ENCODE peak calls at places on chromosome 21, in ten cellular contexts. H, B, K, X, W, U, O, Z, D and M are unnamed samples.

GRCh38 chr21:44353200-44353970 is at the start of gene TRPM2:
- DNase-seq in X (peak), O (peak), H (no peak), W (no peak), D (no peak), Z (no peak), K (no peak), U (no peak), B (no peak), M (no peak)

GRCh38 chr21:42622284-42622683 is 31.1 kb upstream of the PDE9A start:
- DNase-seq in X (no peak), K (no peak), O (no peak), B (no peak), W (no peak), H (no peak), D (no peak), U (no peak), Z (no peak), M (no peak)

GRCh38 chr21:25573409-25574206 is 33.7 kb downstream of the MRPL39 start:
- DNase-seq in Z (peak), K (peak), X (no peak), W (no peak), U (peak), B (no peak), O (no peak), H (no peak), D (no peak), M (no peak)

GRCh38 chr21:31173881-31174555 is 135.7 kb upstream of the KRTAP19-8 start:
- DNase-seq in D (no peak), K (no peak), U (no peak), X (peak), Z (no peak), H (no peak), O (peak), W (no peak), B (no peak), M (peak)

GRCh38 chr21:33266050-33266783 is at the start of gene IL10RB:
- DNase-seq in K (peak), B (peak), W (peak), O (peak), Z (peak), X (peak), U (peak), H (peak), D (peak), M (peak)

GRCh38 chr21:33261635-33262034 is 4.5 kb upstream of the IL10RB start:
- DNase-seq in W (no peak), Z (peak), B (no peak), U (no peak), D (no peak), X (peak), H (no peak), K (no peak), O (no peak), M (peak)

GRCh38 chr21:23471877-23472276 is 2135.4 kb downstream of the MRPL39 start:
- DNase-seq in U (no peak), D (no peak), H (no peak), K (no peak), W (no peak), O (no peak), X (no peak), Z (no peak), B (no peak), M (no peak)

GRCh38 chr21:42887321-42887720 is 5.8 kb upstream of the NDUFV3 start:
- DNase-seq in W (no peak), K (no peak), D (no peak), O (no peak), B (no peak), X (peak), Z (no peak), H (no peak), U (no peak), M (no peak)

GRCh38 chr21:43921602-43921978 is 56.6 kb downstream of the AGPAT3 start:
- DNase-seq in K (no peak), Z (no peak), B (no peak), W (no peak), D (no peak), O (no peak), U (no peak), H (no peak), X (no peak), M (no peak)

GRCh38 chr21:43855955-43856354 is 9.1 kb upstream of the AGPAT3 start:
- DNase-seq in O (no peak), X (no peak), W (no peak), U (no peak), Z (no peak), D (no peak), B (no peak), H (no peak), K (no peak), M (no peak)

GRCh38 chr21:25292396-25292795 is 314.9 kb downstream of the MRPL39 start:
- DNase-seq in Z (no peak), K (no peak), U (no peak), W (no peak), O (no peak), H (no peak), D (no peak), B (no peak), X (no peak), M (no peak)

GRCh38 chr21:43754948-43755781 is 20.9 kb downstream of the CSTB start:
- DNase-seq in U (no peak), D (no peak), O (peak), X (no peak), Z (no peak), K (no peak), B (no peak), H (no peak), W (peak), M (no peak)

GRCh38 chr21:43654806-43655489 is 4.3 kb downstream of the HSF2BP start:
- DNase-seq in H (no peak), D (peak), O (no peak), U (peak), W (no peak), X (no peak), K (no peak), Z (peak), B (no peak), M (no peak)

GRCh38 chr21:26093094-26093493 is 77.5 kb downstream of the APP start:
- DNase-seq in K (peak), B (no peak), X (no peak), H (no peak), O (no peak), U (peak), W (no peak), D (no peak), Z (peak), M (no peak)

DNA sequence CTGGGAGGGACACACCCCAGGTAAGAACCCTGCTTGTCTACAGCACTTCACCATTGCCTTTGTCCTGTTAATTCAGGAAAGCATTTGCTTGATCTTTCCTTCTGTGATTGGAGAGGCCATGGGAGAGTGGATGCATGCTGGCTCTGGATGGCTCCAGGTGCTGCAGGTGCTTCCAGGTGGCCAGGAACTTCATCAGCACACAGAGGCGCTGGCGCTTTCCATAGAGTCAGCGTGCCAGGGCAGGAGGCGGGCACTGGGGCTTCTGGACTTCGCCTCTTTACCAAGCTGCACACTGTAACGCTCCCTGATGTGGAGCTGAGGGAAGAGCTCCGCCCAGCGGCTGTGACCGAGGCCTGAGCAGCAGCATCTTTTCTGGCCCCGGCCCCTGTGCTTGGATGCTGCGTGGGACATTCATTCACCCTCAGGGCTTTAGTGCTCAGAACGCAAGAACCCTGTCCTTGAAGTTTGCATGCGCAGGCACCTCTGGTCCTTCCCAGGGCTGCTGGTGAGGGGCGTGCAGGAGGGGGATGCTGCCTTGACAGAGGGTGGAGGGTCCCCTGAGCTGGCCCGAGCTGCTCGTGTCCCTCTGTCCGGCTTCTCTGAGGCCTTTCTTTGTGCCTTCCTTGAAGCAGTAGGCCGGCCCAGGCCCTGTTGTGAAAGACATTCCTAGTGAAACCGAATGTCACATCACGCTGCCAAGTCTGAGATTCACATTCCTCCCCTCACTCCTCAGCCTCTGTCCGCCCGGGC is 1.6 kb upstream of the MX2 start:
- DNase-seq in U (no peak), Z (peak), O (peak), W (peak), H (no peak), X (no peak), D (peak), K (no peak), B (no peak), M (peak)
- TF ChIP-seq CTCF in U (no peak), Z (no peak), O (no peak), W (no peak), H (peak), X (no peak), D (no peak), K (no peak), B (peak), M (no peak)

GRCh38 chr21:29298348-29299045 is at the start of gene BACH1:
- DNase-seq in Z (peak), B (peak), O (peak), W (peak), K (peak), H (peak), D (peak), X (peak), U (peak), M (peak)
- TF ChIP-seq CTCF in Z (peak), B (peak), O (no peak), W (no peak), K (peak), H (peak), D (peak), X (peak), U (peak), M (peak)

GRCh38 chr21:37073417-37074194 is 552 bp downstream of the TTC3 start:
- DNase-seq in W (peak), O (peak), H (peak), D (no peak), B (peak), X (peak), K (peak), U (peak), Z (peak), M (peak)

GRCh38 chr21:37074195-37074510 is 1.1 kb downstream of the TTC3 start:
- DNase-seq in X (no peak), K (peak), W (no peak), B (no peak), D (no peak), U (peak), O (no peak), H (peak), Z (no peak), M (no peak)

GRCh38 chr21:37076087-37076486 is 3.0 kb downstream of the TTC3 start:
- DNase-seq in Z (no peak), U (no peak), K (no peak), W (no peak), X (no peak), O (no peak), B (no peak), D (no peak), H (no peak), M (no peak)

GRCh38 chr21:37075214-37075770 is 2.2 kb downstream of the TTC3 start:
- DNase-seq in U (no peak), H (no peak), X (no peak), O (no peak), D (no peak), W (no peak), B (no peak), Z (no peak), K (no peak), M (no peak)

DNA sequence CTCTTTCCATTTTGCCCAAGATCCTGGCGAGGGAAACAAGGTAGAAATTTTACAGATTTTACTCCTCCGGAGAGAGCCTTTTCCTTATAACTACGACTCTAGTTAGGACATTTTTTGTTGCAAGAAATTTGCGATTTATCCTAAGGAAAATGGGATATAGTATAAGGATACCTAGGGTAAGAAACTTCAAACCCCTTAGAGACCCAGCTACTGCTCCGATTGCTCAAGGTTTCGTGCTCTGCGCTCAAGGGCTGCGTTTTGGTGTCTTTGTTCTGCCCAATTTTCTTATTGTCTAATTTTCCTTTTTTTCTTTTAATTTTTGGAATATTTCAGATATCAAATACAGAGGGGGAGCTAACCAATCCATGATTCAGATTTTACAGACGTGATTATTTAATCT is 1.5 kb downstream of the TTC3 start:
- DNase-seq in U (peak), H (no peak), X (no peak), Z (no peak), D (no peak), W (no peak), K (no peak), O (no peak), B (no peak), M (no peak)
- TF ChIP-seq CTCF in U (no peak), H (no peak), X (no peak), Z (no peak), D (no peak), W (no peak), K (no peak), O (no peak), B (no peak), M (no peak)

DNA sequence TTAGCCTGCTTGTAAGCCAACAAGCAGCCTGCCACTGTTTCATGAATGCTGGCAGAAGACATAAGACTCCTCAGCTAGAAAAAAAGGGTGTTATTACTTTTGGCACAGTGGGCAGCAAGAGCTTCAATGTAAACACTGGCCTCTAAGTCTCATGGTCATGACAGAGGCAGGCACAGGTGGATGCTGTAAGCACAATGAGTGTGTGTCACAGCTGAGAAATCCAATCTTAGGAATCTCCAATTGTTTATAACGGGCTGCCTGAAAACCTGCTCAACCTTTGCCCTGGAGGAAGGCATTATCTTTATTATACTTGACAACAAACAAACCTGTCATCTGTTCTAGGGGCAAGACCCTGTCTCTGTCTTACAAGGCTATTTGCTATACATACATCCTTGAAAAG is 558.1 kb upstream of the CXADR start:
- DNase-seq in Z (no peak), U (no peak), D (no peak), H (no peak), W (no peak), O (no peak), B (no peak), X (no peak), K (no peak), M (no peak)
- TF ChIP-seq CTCF in Z (no peak), U (no peak), D (no peak), H (no peak), W (no peak), O (no peak), B (no peak), X (no peak), K (no peak), M (no peak)

DNA sequence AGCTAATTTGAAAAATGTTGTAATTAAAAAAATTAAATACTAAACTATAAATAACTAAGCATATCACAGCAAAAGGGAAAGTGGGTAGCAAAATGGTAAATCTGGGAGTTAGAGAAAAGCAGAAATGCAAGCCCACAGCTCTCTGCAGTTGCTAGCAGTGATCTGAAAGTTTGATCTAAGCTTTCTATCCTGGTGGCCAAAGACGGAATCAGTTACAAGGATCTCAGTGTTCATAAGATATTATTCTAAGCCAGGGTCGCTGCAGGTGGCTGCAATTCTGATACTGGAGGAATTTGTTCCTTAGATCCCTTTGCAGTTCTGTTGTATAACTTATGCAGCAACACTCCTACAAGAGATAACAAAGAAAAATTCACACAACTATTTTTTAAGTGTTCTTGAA is 363.7 kb downstream of the SETD4 start:
- DNase-seq in D (no peak), O (no peak), W (no peak), B (no peak), H (no peak), K (no peak), U (no peak), Z (no peak), X (no peak), M (no peak)
- TF ChIP-seq CTCF in D (peak), O (no peak), W (no peak), B (no peak), H (no peak), K (no peak), U (no peak), Z (no peak), X (no peak), M (no peak)

DNA sequence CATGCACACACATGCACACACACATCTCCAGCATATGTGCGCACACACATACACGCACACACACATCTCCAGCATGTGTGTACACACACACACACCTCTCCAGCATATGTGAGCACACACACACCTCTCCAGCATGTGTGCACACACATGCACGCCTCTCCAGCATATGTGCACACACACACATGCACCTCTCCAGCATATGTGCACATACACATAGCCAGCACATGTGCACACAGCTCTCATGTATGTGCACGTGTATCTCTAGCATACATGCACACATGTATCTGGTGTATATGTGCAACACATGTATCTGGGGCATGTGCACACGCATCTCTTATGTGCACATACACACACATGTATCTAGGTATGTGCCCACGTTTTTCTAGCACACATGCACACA is 57.9 kb downstream of the SLC19A1 start:
- DNase-seq in O (no peak), U (no peak), Z (no peak), B (no peak), X (no peak), D (no peak), H (no peak), K (no peak), W (no peak), M (no peak)
- TF ChIP-seq CTCF in O (no peak), U (no peak), Z (no peak), B (no peak), X (no peak), D (no peak), H (no peak), K (no peak), W (no peak), M (no peak)

GRCh38 chr21:27476696-27477095 is 509.8 kb upstream of the ADAMTS5 start:
- DNase-seq in W (no peak), O (no peak), B (no peak), X (no peak), U (peak), Z (peak), K (no peak), H (no peak), D (no peak), M (no peak)
- TF ChIP-seq CTCF in W (no peak), O (no peak), B (no peak), X (peak), U (no peak), Z (peak), K (no peak), H (peak), D (peak), M (peak)

DNA sequence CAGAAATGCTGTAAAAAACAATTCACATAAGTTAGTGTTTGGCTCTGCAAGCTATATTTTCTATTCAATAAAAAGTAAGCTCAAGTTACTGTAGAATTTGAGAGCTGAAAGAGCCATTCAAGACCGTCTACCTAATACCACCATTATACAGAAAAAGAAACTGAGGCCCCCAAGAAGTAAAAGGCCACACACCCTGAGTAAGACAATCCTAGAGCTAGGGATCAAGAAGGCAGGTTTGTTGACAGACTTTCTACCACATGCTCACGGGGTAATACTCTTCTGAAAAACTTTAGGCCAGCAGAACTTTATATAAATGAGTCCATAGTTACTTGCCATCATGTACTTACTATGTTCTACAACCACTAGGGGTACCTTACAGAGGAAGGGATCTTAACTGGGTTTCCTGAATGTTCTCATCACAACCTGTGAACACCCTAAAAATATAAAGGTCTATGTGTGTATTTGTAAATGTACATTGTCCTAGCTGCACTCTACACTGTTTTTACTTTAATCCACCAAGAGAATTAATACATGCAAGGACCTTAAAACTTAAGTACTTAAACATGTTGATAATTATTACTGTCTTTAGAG is 2.7 kb downstream of the PSMG1 start:
- DNase-seq in X (no peak), Z (no peak), D (no peak), K (no peak), W (no peak), O (no peak), U (peak), H (no peak), B (no peak), M (no peak)
- TF ChIP-seq CTCF in X (no peak), Z (peak), D (peak), K (no peak), W (no peak), O (no peak), U (peak), H (peak), B (no peak), M (peak)

DNA sequence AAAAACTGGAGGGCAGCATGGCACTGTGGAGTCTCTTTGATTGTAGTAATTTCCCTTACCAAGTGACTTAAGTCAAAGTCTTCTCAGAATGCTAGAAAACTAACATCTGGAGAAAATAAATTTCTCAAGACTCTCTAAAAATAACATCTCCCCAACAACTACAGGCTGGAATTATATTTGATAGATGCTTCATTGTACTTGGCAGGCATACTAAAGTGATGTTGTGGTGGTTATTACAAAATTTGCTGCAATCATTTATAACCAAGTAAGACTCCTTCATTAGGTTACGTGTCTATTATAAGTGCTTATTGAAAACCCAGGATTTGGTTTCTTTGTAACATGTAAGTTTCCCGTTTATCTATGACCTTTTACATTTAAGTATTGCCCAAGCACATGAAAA is 132.9 kb upstream of the NRIP1 start:
- DNase-seq in H (no peak), Z (no peak), X (no peak), K (no peak), U (no peak), O (no peak), W (no peak), D (no peak), B (no peak), M (no peak)
- TF ChIP-seq CTCF in H (no peak), Z (no peak), X (no peak), K (no peak), U (no peak), O (no peak), W (no peak), D (no peak), B (no peak), M (no peak)

GRCh38 chr21:39726133-39726532 is 18.9 kb upstream of the IGSF5 start:
- DNase-seq in Z (no peak), K (no peak), W (no peak), B (no peak), U (no peak), H (no peak), D (no peak), X (no peak), O (no peak), M (no peak)
- TF ChIP-seq CTCF in Z (peak), K (no peak), W (no peak), B (peak), U (no peak), H (peak), D (peak), X (no peak), O (no peak), M (no peak)